ENCODE peak calls at places on chromosomes 2 and 18, in ten cellular contexts. Y is body of pancreas, W is breast epithelium, J is heart left ventricle, N is A549, Q is uterus, Z is esophagus squamous epithelium, R is upper lobe of left lung, D is adrenal gland, L is ovary. A is an unnamed sample.

GRCh38 chr2:50749226-50749625 is 282.7 kb downstream of the NRXN1 start:
- DNase-seq in Y (no peak), W (no peak), J (no peak), N (no peak), Q (no peak), Z (no peak), R (no peak), D (no peak), L (no peak), A (no peak)

GRCh38 chr2:120398051-120398960 is 52.4 kb downstream of the INHBB start:
- DNase-seq in Y (no peak), W (no peak), J (no peak), N (peak; percentile 38), Q (no peak), Z (no peak), R (no peak), D (no peak), L (no peak), A (no peak)

GRCh38 chr2:143128681-143129580 is at the start of gene ARHGAP15:
- DNase-seq in Y (no peak), W (no peak), J (no peak), N (no peak), Q (no peak), Z (peak; percentile 8), R (no peak), D (no peak), L (no peak), A (peak; percentile 83)

GRCh38 chr2:127092306-127092705 is 14.6 kb downstream of the BIN1 start:
- DNase-seq in Y (no peak), W (no peak), J (no peak), N (no peak), Q (no peak), Z (no peak), R (peak; percentile 61), D (no peak), L (no peak), A (no peak)

GRCh38 chr2:175633227-175633626 is 368.8 kb downstream of the LNPK start:
- DNase-seq in Y (no peak), W (no peak), J (no peak), N (no peak), Q (no peak), Z (no peak), R (no peak), D (no peak), L (no peak), A (no peak)

GRCh38 chr18:24727685-24728084 is 267.2 kb downstream of the HRH4 start:
- DNase-seq in Y (no peak), W (no peak), J (no peak), N (no peak), Q (no peak), Z (no peak), R (no peak), D (no peak), L (no peak), A (no peak)

GRCh38 chr18:77044866-77045664 is 87.5 kb downstream of the MBP start:
- DNase-seq in Y (no peak), W (no peak), J (no peak), N (no peak), Q (no peak), Z (no peak), R (peak; percentile 30), D (no peak), L (no peak), A (no peak)

GRCh38 chr2:235460548-235461047 is 33.2 kb upstream of the AGAP1 start:
- DNase-seq in Y (no peak), W (no peak), J (no peak), N (no peak), Q (no peak), Z (no peak), R (no peak), D (no peak), L (no peak), A (no peak)

GRCh38 chr2:95030496-95030895 is 5.0 kb downstream of the MAL start:
- DNase-seq in Y (no peak), W (no peak), J (no peak), N (no peak), Q (no peak), Z (no peak), R (no peak), D (no peak), L (no peak), A (no peak)

GRCh38 chr2:27652790-27653189 is 10.6 kb downstream of the SUPT7L start:
- DNase-seq in Y (no peak), W (no peak), J (no peak), N (no peak), Q (no peak), Z (no peak), R (no peak), D (no peak), L (no peak), A (no peak)

GRCh38 chr2:143960177-143960576 is 559.7 kb downstream of the ZEB2 start:
- DNase-seq in Y (no peak), W (no peak), J (no peak), N (no peak), Q (no peak), Z (no peak), R (no peak), D (no peak), L (no peak), A (no peak)

GRCh38 chr18:6210349-6211173 is 204.2 kb downstream of the L3MBTL4 start:
- DNase-seq in Y (no peak), W (no peak), J (no peak), N (no peak), Q (no peak), Z (no peak), R (no peak), D (no peak), L (no peak), A (no peak)
- TF ChIP-seq POLR2A in Y (no peak), W (no peak), J (no peak), N (no peak), Q (no peak), Z (no peak), R (no peak), D (no peak), L (no peak), A (no peak)

GRCh38 chr2:116674188-116674587 is 1140.3 kb upstream of the DDX18 start:
- DNase-seq in Y (no peak), W (no peak), J (no peak), N (no peak), Q (no peak), Z (no peak), R (no peak), D (no peak), L (no peak), A (no peak)
- TF ChIP-seq POLR2A in Y (no peak), W (no peak), J (no peak), N (no peak), Q (no peak), Z (no peak), R (no peak), D (no peak), L (no peak), A (no peak)

DNA sequence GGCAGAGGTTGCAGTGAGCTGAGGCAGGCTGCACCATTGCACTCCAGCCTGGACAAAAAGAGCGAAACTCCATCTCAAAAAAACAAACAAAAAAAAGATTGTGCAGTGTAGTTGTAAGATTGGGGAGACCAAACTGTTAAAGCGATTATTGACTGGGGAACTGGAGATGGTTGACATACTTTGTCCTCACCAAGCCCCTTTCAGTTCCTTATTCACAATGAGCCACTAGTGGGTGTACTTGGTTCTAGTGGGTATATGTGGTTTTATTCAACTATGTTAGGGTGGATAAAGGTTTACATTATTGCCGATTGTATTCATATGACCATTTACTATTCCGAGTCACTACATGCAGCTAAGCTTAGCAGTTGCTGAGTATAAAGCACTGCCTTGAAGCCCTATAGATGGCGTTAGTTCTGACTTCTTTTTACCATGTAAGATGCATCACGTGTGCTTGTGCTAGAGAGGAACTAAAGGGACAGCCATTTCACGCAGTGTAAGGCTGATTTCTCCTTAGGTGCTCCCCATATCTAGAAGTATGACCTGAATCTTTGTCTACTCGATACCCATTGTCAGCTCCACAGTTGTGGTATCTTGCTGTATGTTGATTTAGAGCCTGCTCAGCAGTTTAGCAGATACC is 12.1 kb downstream of the EIF4E2 start:
- DNase-seq in Y (no peak), W (no peak), J (no peak), N (no peak), Q (no peak), Z (no peak), R (no peak), D (no peak), L (no peak), A (no peak)
- TF ChIP-seq POLR2A in Y (no peak), W (no peak), J (no peak), N (no peak), Q (no peak), Z (no peak), R (no peak), D (no peak), L (no peak), A (no peak)

GRCh38 chr18:55778731-55779460 is 190.9 kb upstream of the TCF4 start:
- DNase-seq in Y (no peak), W (no peak), J (no peak), N (no peak), Q (no peak), Z (no peak), R (no peak), D (no peak), L (no peak), A (peak; percentile 72)

GRCh38 chr18:55779461-55779710 is 191.4 kb upstream of the TCF4 start:
- DNase-seq in Y (no peak), W (no peak), J (peak; percentile 36), N (no peak), Q (no peak), Z (no peak), R (no peak), D (no peak), L (no peak), A (peak; percentile 45)

GRCh38 chr18:55781481-55781957 is 193.5 kb upstream of the TCF4 start:
- DNase-seq in Y (no peak), W (no peak), J (peak; percentile 33), N (peak; percentile 7), Q (peak; percentile 57), Z (no peak), R (no peak), D (peak; percentile 16), L (no peak), A (peak; percentile 67)

GRCh38 chr18:55780591-55781071 is 192.6 kb upstream of the TCF4 start:
- DNase-seq in Y (no peak), W (no peak), J (no peak), N (no peak), Q (no peak), Z (no peak), R (no peak), D (no peak), L (no peak), A (no peak)

DNA sequence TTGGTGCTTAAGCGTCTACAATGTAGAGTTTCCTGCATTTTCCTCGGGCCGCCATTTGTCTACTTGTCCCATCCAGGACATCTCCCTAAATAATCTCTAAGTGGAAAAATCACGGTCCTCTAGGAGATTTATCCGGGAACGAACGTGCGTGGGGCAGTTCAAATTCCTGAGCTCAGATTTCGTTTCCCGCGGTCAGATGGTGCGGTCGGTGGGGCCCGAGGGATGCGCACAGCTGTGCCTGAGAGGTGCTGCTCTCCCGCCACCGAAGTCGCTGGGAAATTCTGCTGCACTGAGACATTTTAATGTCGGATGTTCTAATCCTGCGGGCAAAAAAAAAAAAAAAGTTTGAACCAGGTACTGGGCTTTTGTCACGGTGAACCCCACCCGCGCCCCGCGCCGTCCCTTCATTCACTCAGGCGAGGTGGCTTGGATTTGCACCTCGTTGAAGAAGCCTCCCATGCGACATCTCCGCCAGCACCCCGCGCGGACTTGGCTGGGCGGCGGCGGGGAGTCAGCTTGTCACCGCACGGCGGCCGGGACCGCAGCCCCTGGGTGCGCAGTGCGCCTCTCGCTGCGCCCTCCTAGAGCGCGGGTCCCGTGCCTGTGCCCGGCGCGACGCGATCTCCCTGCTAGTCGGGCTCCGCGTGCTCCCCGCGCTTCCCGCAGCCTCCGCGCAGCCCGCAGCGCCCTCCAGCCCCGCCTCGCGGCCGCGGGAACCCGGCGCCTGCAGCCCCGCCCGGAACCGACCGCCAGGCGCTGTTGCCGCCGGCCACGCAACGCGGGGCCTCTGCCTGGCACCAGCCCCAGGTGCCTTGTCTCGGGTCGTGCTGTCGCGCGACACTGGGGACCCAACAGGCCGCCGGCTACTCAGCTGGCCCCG is 192.0 kb upstream of the TCF4 start:
- DNase-seq in Y (no peak), W (no peak), J (peak; percentile 50), N (peak; percentile 7), Q (peak; percentile 25), Z (no peak), R (peak; percentile 90), D (peak; percentile 12), L (peak; percentile 52), A (peak; percentile 82)
- TF ChIP-seq POLR2A in Y (no peak), W (no peak), J (peak; percentile 41), N (no peak), Q (no peak), Z (no peak), R (no peak), D (no peak), L (no peak), A (no peak)

A was measured in erythroblast.